ENCODE peak calls at places on chromosomes 3 and 15, in five cellular contexts. One of them, this sample, is unnamed.

GRCh38 chr3:39501982-39502837 is 34.7 kb downstream of the MOBP start:
- DNase-seq in K562: no peak
- DNase-seq in neuronal stem cell: no peak
- DNase-seq in mesenchymal stem cell: no peak
- DNase-seq in GM23248: no peak
- DNase-seq in this sample: no peak

GRCh38 chr3:180594631-180595348 is 7.2 kb upstream of the TTC14 start:
- DNase-seq in K562: no peak
- DNase-seq in neuronal stem cell: peak
- DNase-seq in mesenchymal stem cell: peak
- DNase-seq in GM23248: peak
- DNase-seq in this sample: peak

GRCh38 chr3:101248786-101249185 is 71.6 kb downstream of the IMPG2 start:
- DNase-seq in K562: no peak
- DNase-seq in neuronal stem cell: no peak
- DNase-seq in mesenchymal stem cell: no peak
- DNase-seq in GM23248: no peak
- DNase-seq in this sample: no peak

GRCh38 chr3:171871392-171872274 is 28.5 kb downstream of the TMEM212 start:
- DNase-seq in K562: no peak
- DNase-seq in neuronal stem cell: no peak
- DNase-seq in mesenchymal stem cell: peak
- DNase-seq in GM23248: peak
- DNase-seq in this sample: peak

GRCh38 chr15:72276326-72276700 is 4.0 kb upstream of the PARP6 start:
- DNase-seq in K562: no peak
- DNase-seq in neuronal stem cell: no peak
- DNase-seq in mesenchymal stem cell: no peak
- DNase-seq in GM23248: peak
- DNase-seq in this sample: no peak

GRCh38 chr3:150174179-150174578 is 203.5 kb upstream of the PFN2 start:
- DNase-seq in K562: no peak
- DNase-seq in neuronal stem cell: no peak
- DNase-seq in mesenchymal stem cell: no peak
- DNase-seq in GM23248: no peak
- DNase-seq in this sample: peak

GRCh38 chr15:33766329-33766728 is 202.0 kb upstream of the CHRM5 start:
- DNase-seq in K562: no peak
- DNase-seq in neuronal stem cell: no peak
- DNase-seq in mesenchymal stem cell: peak
- DNase-seq in GM23248: peak
- DNase-seq in this sample: no peak

GRCh38 chr15:70741107-70741511 is 22.2 kb downstream of the UACA start:
- DNase-seq in K562: no peak
- DNase-seq in neuronal stem cell: no peak
- DNase-seq in mesenchymal stem cell: peak
- DNase-seq in GM23248: peak
- DNase-seq in this sample: peak

GRCh38 chr3:127074900-127075360 is 92.0 kb downstream of the PLXNA1 start:
- DNase-seq in K562: no peak
- DNase-seq in neuronal stem cell: no peak
- DNase-seq in mesenchymal stem cell: peak
- DNase-seq in GM23248: peak
- DNase-seq in this sample: peak

GRCh38 chr3:177894021-177894690 is 642.1 kb upstream of the KCNMB2 start:
- DNase-seq in K562: no peak
- DNase-seq in neuronal stem cell: no peak
- DNase-seq in mesenchymal stem cell: no peak
- DNase-seq in GM23248: no peak
- DNase-seq in this sample: no peak

GRCh38 chr3:125123906-125124305 is 68.1 kb upstream of the HEG1 start:
- DNase-seq in K562: no peak
- DNase-seq in neuronal stem cell: no peak
- DNase-seq in mesenchymal stem cell: peak
- DNase-seq in GM23248: peak
- DNase-seq in this sample: no peak

GRCh38 chr3:196108075-196108743 is 26.3 kb upstream of the TFRC start:
- DNase-seq in K562: peak
- DNase-seq in neuronal stem cell: no peak
- DNase-seq in mesenchymal stem cell: no peak
- DNase-seq in GM23248: no peak
- DNase-seq in this sample: no peak

GRCh38 chr3:42256135-42256819 is 9.7 kb downstream of the CCK start:
- DNase-seq in K562: no peak
- DNase-seq in neuronal stem cell: no peak
- DNase-seq in mesenchymal stem cell: no peak
- DNase-seq in GM23248: peak
- DNase-seq in this sample: peak

GRCh38 chr3:169173231-169173630 is 490.3 kb downstream of the MECOM start:
- DNase-seq in K562: no peak
- DNase-seq in neuronal stem cell: no peak
- DNase-seq in mesenchymal stem cell: no peak
- DNase-seq in GM23248: peak
- DNase-seq in this sample: no peak

GRCh38 chr15:33132722-33133345 is 61.7 kb downstream of the FMN1 start:
- DNase-seq in K562: peak
- DNase-seq in neuronal stem cell: peak
- DNase-seq in mesenchymal stem cell: peak
- DNase-seq in GM23248: peak
- DNase-seq in this sample: peak

GRCh38 chr15:101250331-101250730 is 1.5 kb downstream of the CHSY1 start:
- DNase-seq in K562: no peak
- DNase-seq in neuronal stem cell: no peak
- DNase-seq in mesenchymal stem cell: peak
- DNase-seq in GM23248: peak
- DNase-seq in this sample: peak

GRCh38 chr3:107870989-107871638 is 219.7 kb downstream of the CD47 start:
- DNase-seq in K562: no peak
- DNase-seq in neuronal stem cell: no peak
- DNase-seq in mesenchymal stem cell: no peak
- DNase-seq in GM23248: no peak
- DNase-seq in this sample: no peak

GRCh38 chr3:195255571-195256501 is 15.1 kb downstream of the XXYLT1 start:
- DNase-seq in K562: no peak
- DNase-seq in neuronal stem cell: no peak
- DNase-seq in mesenchymal stem cell: no peak
- DNase-seq in GM23248: no peak
- DNase-seq in this sample: no peak

GRCh38 chr3:60386311-60386710 is 864.9 kb downstream of the FHIT start:
- DNase-seq in K562: no peak
- DNase-seq in neuronal stem cell: no peak
- DNase-seq in mesenchymal stem cell: no peak
- DNase-seq in GM23248: no peak
- DNase-seq in this sample: no peak

GRCh38 chr15:36591534-36592411 is 12.3 kb downstream of the CDIN1 start:
- DNase-seq in K562: no peak
- DNase-seq in neuronal stem cell: no peak
- DNase-seq in mesenchymal stem cell: no peak
- DNase-seq in GM23248: peak
- DNase-seq in this sample: peak

GRCh38 chr3:161171113-161171512 is 50.0 kb upstream of the NMD3 start:
- DNase-seq in K562: no peak
- DNase-seq in neuronal stem cell: no peak
- DNase-seq in mesenchymal stem cell: peak
- DNase-seq in GM23248: peak
- DNase-seq in this sample: peak

GRCh38 chr15:91948001-91948608 is 94.6 kb downstream of the SLCO3A1 start:
- DNase-seq in K562: no peak
- DNase-seq in neuronal stem cell: no peak
- DNase-seq in mesenchymal stem cell: peak
- DNase-seq in GM23248: peak
- DNase-seq in this sample: peak

GRCh38 chr3:195003006-195003892 is 267.7 kb downstream of the XXYLT1 start:
- DNase-seq in K562: no peak
- DNase-seq in neuronal stem cell: no peak
- DNase-seq in mesenchymal stem cell: no peak
- DNase-seq in GM23248: peak
- DNase-seq in this sample: peak

GRCh38 chr15:60620707-60621106 is 141.8 kb upstream of the ICE2 start:
- DNase-seq in K562: no peak
- DNase-seq in neuronal stem cell: no peak
- DNase-seq in mesenchymal stem cell: peak
- DNase-seq in GM23248: peak
- DNase-seq in this sample: no peak

GRCh38 chr15:31023841-31024240 is 32.4 kb upstream of the MTMR10 start:
- DNase-seq in K562: no peak
- DNase-seq in neuronal stem cell: no peak
- DNase-seq in mesenchymal stem cell: no peak
- DNase-seq in GM23248: no peak
- DNase-seq in this sample: no peak

GRCh38 chr3:31064021-31064420 is 169.6 kb upstream of the GADL1 start:
- DNase-seq in K562: no peak
- DNase-seq in neuronal stem cell: no peak
- DNase-seq in mesenchymal stem cell: no peak
- DNase-seq in GM23248: peak
- DNase-seq in this sample: peak

GRCh38 chr15:99906793-99907192 is 173.6 kb upstream of the LYSMD4 start:
- DNase-seq in K562: no peak
- DNase-seq in neuronal stem cell: no peak
- DNase-seq in mesenchymal stem cell: no peak
- DNase-seq in GM23248: no peak
- DNase-seq in this sample: no peak

GRCh38 chr15:83605049-83605448 is 48.9 kb upstream of the ADAMTSL3 start:
- DNase-seq in K562: no peak
- DNase-seq in neuronal stem cell: no peak
- DNase-seq in mesenchymal stem cell: no peak
- DNase-seq in GM23248: no peak
- DNase-seq in this sample: no peak
- H3K9ac ChIP-seq in K562: no peak
- H3K9ac ChIP-seq in neuronal stem cell: no peak
- H3K9ac ChIP-seq in mesenchymal stem cell: no peak
- H3K9ac ChIP-seq in GM23248: no peak
- H3K9ac ChIP-seq in this sample: peak

GRCh38 chr3:71388535-71389120 is 194.9 kb downstream of the FOXP1 start:
- DNase-seq in K562: no peak
- DNase-seq in neuronal stem cell: no peak
- DNase-seq in mesenchymal stem cell: no peak
- DNase-seq in GM23248: no peak
- DNase-seq in this sample: no peak

GRCh38 chr3:71391361-71391760 is 192.2 kb downstream of the FOXP1 start:
- DNase-seq in K562: no peak
- DNase-seq in neuronal stem cell: no peak
- DNase-seq in mesenchymal stem cell: no peak
- DNase-seq in GM23248: no peak
- DNase-seq in this sample: no peak

GRCh38 chr3:71392277-71392676 is 191.3 kb downstream of the FOXP1 start:
- DNase-seq in K562: no peak
- DNase-seq in neuronal stem cell: no peak
- DNase-seq in mesenchymal stem cell: no peak
- DNase-seq in GM23248: no peak
- DNase-seq in this sample: no peak

GRCh38 chr3:71389911-71390573 is 193.5 kb downstream of the FOXP1 start:
- DNase-seq in K562: no peak
- DNase-seq in neuronal stem cell: no peak
- DNase-seq in mesenchymal stem cell: peak
- DNase-seq in GM23248: peak
- DNase-seq in this sample: peak

GRCh38 chr3:71389191-71389590 is 194.3 kb downstream of the FOXP1 start:
- DNase-seq in K562: no peak
- DNase-seq in neuronal stem cell: no peak
- DNase-seq in mesenchymal stem cell: no peak
- DNase-seq in GM23248: no peak
- DNase-seq in this sample: no peak
- H3K9ac ChIP-seq in K562: no peak
- H3K9ac ChIP-seq in neuronal stem cell: no peak
- H3K9ac ChIP-seq in mesenchymal stem cell: no peak
- H3K9ac ChIP-seq in GM23248: no peak
- H3K9ac ChIP-seq in this sample: no peak

DNA sequence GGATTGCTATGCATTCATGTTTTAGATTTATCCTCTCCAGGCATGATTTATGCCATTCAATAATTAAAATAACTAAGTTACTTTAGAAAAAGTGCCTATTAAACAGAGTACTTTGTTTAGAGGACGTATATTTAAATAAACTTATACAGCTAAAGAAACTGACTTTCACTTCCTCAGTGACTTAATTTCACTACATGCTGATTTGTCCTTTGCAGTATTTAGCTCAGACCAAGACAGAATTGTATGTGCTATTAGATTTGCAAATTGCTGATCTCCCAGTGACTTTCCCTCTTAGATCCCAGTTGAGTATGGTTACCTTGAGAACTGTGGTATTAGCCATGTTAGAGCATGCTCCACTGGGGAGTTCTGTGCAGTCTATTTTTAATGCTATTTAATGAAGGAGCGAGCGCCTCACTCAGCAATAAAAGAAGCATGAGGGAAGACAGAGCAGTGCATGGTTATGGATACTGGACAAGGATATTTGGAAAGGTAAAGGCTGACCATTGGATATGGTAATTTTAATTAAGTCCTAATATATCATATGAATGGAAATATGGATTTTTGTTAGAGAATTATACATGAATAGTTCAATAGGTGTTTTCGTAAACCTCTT is 2.7 kb downstream of the ARPP21 start:
- DNase-seq in K562: no peak
- DNase-seq in neuronal stem cell: no peak
- DNase-seq in mesenchymal stem cell: no peak
- DNase-seq in GM23248: no peak
- DNase-seq in this sample: no peak
- H3K9ac ChIP-seq in K562: no peak
- H3K9ac ChIP-seq in neuronal stem cell: no peak
- H3K9ac ChIP-seq in mesenchymal stem cell: no peak
- H3K9ac ChIP-seq in GM23248: no peak
- H3K9ac ChIP-seq in this sample: no peak

DNA sequence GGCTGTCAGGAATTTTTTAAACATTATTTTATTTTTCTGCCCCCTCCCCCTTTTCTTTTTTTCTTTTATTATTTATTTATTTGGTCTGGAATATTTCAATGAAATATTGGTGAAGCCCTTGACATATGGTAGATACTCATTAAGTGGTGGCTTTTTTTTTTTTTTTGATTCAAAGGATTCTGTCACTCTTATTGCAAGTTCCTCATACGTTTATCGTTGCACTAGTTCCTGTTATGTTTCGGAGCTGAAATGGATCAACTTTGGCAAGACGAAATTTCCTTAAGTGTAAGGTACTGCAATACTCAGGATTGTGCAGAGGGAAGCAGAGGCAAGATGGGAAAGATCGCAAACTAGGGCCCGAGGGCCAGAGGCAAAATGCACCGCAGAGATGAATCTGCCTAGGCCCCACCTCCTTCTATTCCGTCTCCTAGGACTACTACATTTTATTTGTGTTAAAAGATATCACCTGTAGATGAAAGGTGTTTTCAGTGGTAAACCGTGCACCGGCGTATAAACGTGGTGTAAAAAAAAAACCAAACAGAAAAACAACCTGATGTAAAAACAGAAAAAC is 402 bp downstream of the RNU6-1 start:
- DNase-seq in K562: peak
- DNase-seq in neuronal stem cell: no peak
- DNase-seq in mesenchymal stem cell: peak
- DNase-seq in GM23248: peak
- DNase-seq in this sample: peak
- H3K9ac ChIP-seq in K562: peak
- H3K9ac ChIP-seq in neuronal stem cell: no peak
- H3K9ac ChIP-seq in mesenchymal stem cell: peak
- H3K9ac ChIP-seq in GM23248: peak
- H3K9ac ChIP-seq in this sample: peak

GRCh38 chr3:158111861-158112260 is 2.0 kb downstream of the RSRC1 start:
- DNase-seq in K562: no peak
- DNase-seq in neuronal stem cell: no peak
- DNase-seq in mesenchymal stem cell: no peak
- DNase-seq in GM23248: no peak
- DNase-seq in this sample: no peak
- H3K9ac ChIP-seq in K562: peak
- H3K9ac ChIP-seq in neuronal stem cell: no peak
- H3K9ac ChIP-seq in mesenchymal stem cell: no peak
- H3K9ac ChIP-seq in GM23248: no peak
- H3K9ac ChIP-seq in this sample: no peak